ENCODE peak calls at places on chromosomes 4 and X, in eight cellular contexts. One of them, this sample, is unnamed.

GRCh38 chr4:155522201-155522600 is 144.4 kb upstream of the GUCY1A1 start:
- DNase-seq in uterus: no peak
- DNase-seq in endothelial cell: no peak
- DNase-seq in upper lobe of left lung: no peak
- DNase-seq in kidney epithelial cell: no peak
- DNase-seq in WTC11: no peak
- DNase-seq in AG09309: no peak
- DNase-seq in right atrium auricular region: no peak
- DNase-seq in this sample: no peak

GRCh38 chr4:57639566-57640328 is 529.6 kb upstream of the IGFBP7 start:
- DNase-seq in AG09309: no peak
- DNase-seq in endothelial cell: no peak
- DNase-seq in uterus: no peak
- DNase-seq in upper lobe of left lung: no peak
- DNase-seq in right atrium auricular region: no peak
- DNase-seq in kidney epithelial cell: peak
- DNase-seq in WTC11: peak
- DNase-seq in this sample: no peak

GRCh38 chr4:155339588-155339987 is 37.2 kb downstream of the MAP9 start:
- DNase-seq in AG09309: no peak
- DNase-seq in WTC11: no peak
- DNase-seq in right atrium auricular region: no peak
- DNase-seq in endothelial cell: no peak
- DNase-seq in upper lobe of left lung: no peak
- DNase-seq in uterus: no peak
- DNase-seq in kidney epithelial cell: no peak
- DNase-seq in this sample: no peak

GRCh38 chrX:56978172-56978571 is 17.2 kb downstream of the SPIN3 start:
- DNase-seq in kidney epithelial cell: no peak
- DNase-seq in right atrium auricular region: no peak
- DNase-seq in AG09309: no peak
- DNase-seq in endothelial cell: peak
- DNase-seq in uterus: peak
- DNase-seq in upper lobe of left lung: no peak
- DNase-seq in WTC11: peak
- DNase-seq in this sample: no peak

GRCh38 chr4:166312166-166312565 is 439.1 kb downstream of the TLL1 start:
- DNase-seq in AG09309: no peak
- DNase-seq in uterus: no peak
- DNase-seq in upper lobe of left lung: no peak
- DNase-seq in WTC11: no peak
- DNase-seq in right atrium auricular region: no peak
- DNase-seq in endothelial cell: no peak
- DNase-seq in kidney epithelial cell: no peak
- DNase-seq in this sample: no peak

GRCh38 chr4:129481107-129481506 is 385.2 kb downstream of the C4orf33 start:
- DNase-seq in uterus: no peak
- DNase-seq in kidney epithelial cell: no peak
- DNase-seq in right atrium auricular region: no peak
- DNase-seq in AG09309: no peak
- DNase-seq in endothelial cell: no peak
- DNase-seq in WTC11: no peak
- DNase-seq in upper lobe of left lung: no peak
- DNase-seq in this sample: no peak

GRCh38 chrX:65480960-65481359 is 53.6 kb downstream of the LAS1L start:
- DNase-seq in WTC11: no peak
- DNase-seq in kidney epithelial cell: no peak
- DNase-seq in endothelial cell: no peak
- DNase-seq in uterus: no peak
- DNase-seq in right atrium auricular region: no peak
- DNase-seq in AG09309: no peak
- DNase-seq in upper lobe of left lung: no peak
- DNase-seq in this sample: no peak

GRCh38 chr4:26141916-26142638 is 178.7 kb upstream of the RBPJ start:
- DNase-seq in WTC11: no peak
- DNase-seq in endothelial cell: no peak
- DNase-seq in upper lobe of left lung: peak
- DNase-seq in kidney epithelial cell: no peak
- DNase-seq in right atrium auricular region: peak
- DNase-seq in AG09309: no peak
- DNase-seq in uterus: peak
- DNase-seq in this sample: peak

GRCh38 chrX:19697416-19697815 is 182.1 kb upstream of the MAP3K15 start:
- DNase-seq in uterus: no peak
- DNase-seq in WTC11: no peak
- DNase-seq in kidney epithelial cell: no peak
- DNase-seq in AG09309: no peak
- DNase-seq in endothelial cell: no peak
- DNase-seq in right atrium auricular region: no peak
- DNase-seq in upper lobe of left lung: no peak
- DNase-seq in this sample: no peak

GRCh38 chr4:47640911-47641310 is 155.8 kb downstream of the ATP10D start:
- DNase-seq in endothelial cell: no peak
- DNase-seq in AG09309: no peak
- DNase-seq in WTC11: no peak
- DNase-seq in uterus: no peak
- DNase-seq in kidney epithelial cell: no peak
- DNase-seq in right atrium auricular region: no peak
- DNase-seq in upper lobe of left lung: no peak
- DNase-seq in this sample: no peak

GRCh38 chr4:6071959-6072720 is 53.9 kb upstream of the C4orf50 start:
- DNase-seq in AG09309: no peak
- DNase-seq in kidney epithelial cell: no peak
- DNase-seq in WTC11: no peak
- DNase-seq in right atrium auricular region: no peak
- DNase-seq in upper lobe of left lung: peak
- DNase-seq in uterus: no peak
- DNase-seq in endothelial cell: no peak
- DNase-seq in this sample: no peak

GRCh38 chrX:68048774-68049173 is 384.5 kb downstream of the OPHN1 start:
- DNase-seq in upper lobe of left lung: no peak
- DNase-seq in right atrium auricular region: no peak
- DNase-seq in uterus: no peak
- DNase-seq in AG09309: no peak
- DNase-seq in kidney epithelial cell: no peak
- DNase-seq in WTC11: no peak
- DNase-seq in endothelial cell: no peak
- DNase-seq in this sample: no peak

GRCh38 chr4:156583265-156583664 is 388.3 kb downstream of the PDGFC start:
- DNase-seq in uterus: no peak
- DNase-seq in WTC11: no peak
- DNase-seq in AG09309: no peak
- DNase-seq in kidney epithelial cell: no peak
- DNase-seq in upper lobe of left lung: no peak
- DNase-seq in right atrium auricular region: no peak
- DNase-seq in endothelial cell: no peak
- DNase-seq in this sample: no peak

GRCh38 chrX:51336584-51336983 is 4.0 kb downstream of the NUDT10 start:
- DNase-seq in upper lobe of left lung: no peak
- DNase-seq in WTC11: peak
- DNase-seq in endothelial cell: peak
- DNase-seq in kidney epithelial cell: peak
- DNase-seq in right atrium auricular region: no peak
- DNase-seq in uterus: peak
- DNase-seq in AG09309: peak
- DNase-seq in this sample: no peak

GRCh38 chrX:77793950-77794349 is 7.9 kb upstream of the ATRX start:
- DNase-seq in WTC11: no peak
- DNase-seq in kidney epithelial cell: no peak
- DNase-seq in endothelial cell: no peak
- DNase-seq in uterus: no peak
- DNase-seq in AG09309: no peak
- DNase-seq in right atrium auricular region: no peak
- DNase-seq in upper lobe of left lung: peak
- DNase-seq in this sample: no peak

GRCh38 chr4:56129431-56129861 is 180.7 kb downstream of the CEP135 start:
- DNase-seq in uterus: no peak
- DNase-seq in endothelial cell: peak
- DNase-seq in right atrium auricular region: no peak
- DNase-seq in upper lobe of left lung: peak
- DNase-seq in kidney epithelial cell: no peak
- DNase-seq in WTC11: peak
- DNase-seq in AG09309: no peak
- DNase-seq in this sample: no peak

GRCh38 chr4:25767877-25768475 is 94.8 kb downstream of the SEL1L3 start:
- DNase-seq in endothelial cell: peak
- DNase-seq in kidney epithelial cell: peak
- DNase-seq in WTC11: peak
- DNase-seq in AG09309: peak
- DNase-seq in uterus: peak
- DNase-seq in upper lobe of left lung: peak
- DNase-seq in right atrium auricular region: peak
- DNase-seq in this sample: no peak

GRCh38 chrX:131746491-131746968 is 202.7 kb downstream of the OR13H1 start:
- DNase-seq in upper lobe of left lung: peak
- DNase-seq in WTC11: no peak
- DNase-seq in right atrium auricular region: peak
- DNase-seq in uterus: peak
- DNase-seq in AG09309: no peak
- DNase-seq in endothelial cell: no peak
- DNase-seq in kidney epithelial cell: no peak
- DNase-seq in this sample: peak

GRCh38 chrX:46574941-46575381 is 1.4 kb downstream of the CHST7 start:
- DNase-seq in uterus: no peak
- DNase-seq in upper lobe of left lung: no peak
- DNase-seq in right atrium auricular region: no peak
- DNase-seq in WTC11: peak
- DNase-seq in endothelial cell: peak
- DNase-seq in AG09309: no peak
- DNase-seq in kidney epithelial cell: no peak
- DNase-seq in this sample: no peak

GRCh38 chr4:8775121-8775520 is 96.5 kb downstream of the HMX1 start:
- DNase-seq in AG09309: no peak
- DNase-seq in upper lobe of left lung: no peak
- DNase-seq in uterus: no peak
- DNase-seq in endothelial cell: no peak
- DNase-seq in kidney epithelial cell: no peak
- DNase-seq in right atrium auricular region: no peak
- DNase-seq in WTC11: no peak
- DNase-seq in this sample: no peak

GRCh38 chr4:8403981-8404380 is 36.5 kb downstream of the ACOX3 start:
- DNase-seq in right atrium auricular region: no peak
- DNase-seq in upper lobe of left lung: no peak
- DNase-seq in endothelial cell: no peak
- DNase-seq in uterus: no peak
- DNase-seq in WTC11: no peak
- DNase-seq in AG09309: no peak
- DNase-seq in kidney epithelial cell: no peak
- DNase-seq in this sample: no peak

GRCh38 chr4:107991945-107992625 is 2.4 kb downstream of the HADH start:
- DNase-seq in WTC11: no peak
- DNase-seq in AG09309: peak
- DNase-seq in right atrium auricular region: no peak
- DNase-seq in uterus: no peak
- DNase-seq in endothelial cell: no peak
- DNase-seq in upper lobe of left lung: no peak
- DNase-seq in kidney epithelial cell: no peak
- DNase-seq in this sample: no peak

GRCh38 chrX:54496936-54497335 is 902 bp upstream of the FGD1 start:
- DNase-seq in AG09309: no peak
- DNase-seq in uterus: no peak
- DNase-seq in endothelial cell: no peak
- DNase-seq in right atrium auricular region: no peak
- DNase-seq in kidney epithelial cell: no peak
- DNase-seq in upper lobe of left lung: no peak
- DNase-seq in WTC11: no peak
- DNase-seq in this sample: no peak

GRCh38 chrX:23883737-23884354 is 23.9 kb downstream of the APOO start:
- DNase-seq in AG09309: no peak
- DNase-seq in WTC11: no peak
- DNase-seq in endothelial cell: no peak
- DNase-seq in upper lobe of left lung: no peak
- DNase-seq in right atrium auricular region: no peak
- DNase-seq in kidney epithelial cell: peak
- DNase-seq in uterus: no peak
- DNase-seq in this sample: no peak

GRCh38 chrX:139972629-139973257 is 7.4 kb upstream of the CXorf66 start:
- DNase-seq in upper lobe of left lung: no peak
- DNase-seq in kidney epithelial cell: no peak
- DNase-seq in WTC11: no peak
- DNase-seq in endothelial cell: no peak
- DNase-seq in uterus: no peak
- DNase-seq in right atrium auricular region: no peak
- DNase-seq in AG09309: no peak
- DNase-seq in this sample: no peak

GRCh38 chrX:150405576-150405975 is 42.5 kb downstream of the MAMLD1 start:
- DNase-seq in right atrium auricular region: no peak
- DNase-seq in upper lobe of left lung: no peak
- DNase-seq in AG09309: no peak
- DNase-seq in kidney epithelial cell: no peak
- DNase-seq in endothelial cell: peak
- DNase-seq in uterus: peak
- DNase-seq in WTC11: peak
- DNase-seq in this sample: no peak
- TF ChIP-seq CTCF in right atrium auricular region: peak
- TF ChIP-seq CTCF in upper lobe of left lung: no peak
- TF ChIP-seq CTCF in AG09309: no peak
- TF ChIP-seq CTCF in kidney epithelial cell: no peak
- TF ChIP-seq CTCF in endothelial cell: no peak
- TF ChIP-seq CTCF in uterus: no peak
- TF ChIP-seq CTCF in WTC11: no peak
- TF ChIP-seq CTCF in this sample: no peak

GRCh38 chrX:53047228-53047627 is 1.4 kb upstream of the GPR173 start:
- DNase-seq in AG09309: no peak
- DNase-seq in WTC11: no peak
- DNase-seq in kidney epithelial cell: no peak
- DNase-seq in uterus: no peak
- DNase-seq in endothelial cell: no peak
- DNase-seq in upper lobe of left lung: no peak
- DNase-seq in right atrium auricular region: no peak
- DNase-seq in this sample: no peak
- TF ChIP-seq CTCF in AG09309: peak
- TF ChIP-seq CTCF in WTC11: no peak
- TF ChIP-seq CTCF in kidney epithelial cell: peak
- TF ChIP-seq CTCF in uterus: no peak
- TF ChIP-seq CTCF in endothelial cell: peak
- TF ChIP-seq CTCF in upper lobe of left lung: no peak
- TF ChIP-seq CTCF in right atrium auricular region: peak
- TF ChIP-seq CTCF in this sample: peak

DNA sequence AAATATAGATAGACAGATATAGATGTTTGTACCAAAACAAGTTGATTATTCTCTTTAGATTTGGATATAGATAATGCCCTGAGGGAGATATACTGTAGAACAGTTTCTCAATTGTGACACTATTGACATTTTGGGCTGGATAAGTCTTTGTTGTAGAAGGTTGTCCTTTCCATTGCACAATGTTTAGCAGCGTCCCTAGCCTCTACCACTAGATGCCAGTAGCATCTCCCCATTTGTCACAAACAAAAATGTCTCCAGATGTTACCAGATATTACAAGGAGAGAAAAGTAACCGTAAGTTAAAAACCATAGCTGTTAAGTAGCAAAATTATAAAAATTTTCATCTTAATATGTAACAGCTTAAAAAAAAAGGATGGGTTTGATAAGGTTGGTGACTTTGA is 2595.3 kb downstream of the ARAP2 start:
- DNase-seq in upper lobe of left lung: no peak
- DNase-seq in right atrium auricular region: no peak
- DNase-seq in uterus: no peak
- DNase-seq in AG09309: peak
- DNase-seq in kidney epithelial cell: no peak
- DNase-seq in WTC11: no peak
- DNase-seq in endothelial cell: peak
- DNase-seq in this sample: no peak
- TF ChIP-seq CTCF in upper lobe of left lung: no peak
- TF ChIP-seq CTCF in right atrium auricular region: no peak
- TF ChIP-seq CTCF in uterus: no peak
- TF ChIP-seq CTCF in AG09309: peak
- TF ChIP-seq CTCF in kidney epithelial cell: peak
- TF ChIP-seq CTCF in WTC11: no peak
- TF ChIP-seq CTCF in endothelial cell: peak
- TF ChIP-seq CTCF in this sample: peak

GRCh38 chrX:127947450-127947849 is 104.8 kb downstream of the ACTRT1 start:
- DNase-seq in AG09309: no peak
- DNase-seq in endothelial cell: no peak
- DNase-seq in upper lobe of left lung: no peak
- DNase-seq in WTC11: no peak
- DNase-seq in uterus: no peak
- DNase-seq in kidney epithelial cell: no peak
- DNase-seq in right atrium auricular region: no peak
- DNase-seq in this sample: no peak
- TF ChIP-seq CTCF in AG09309: no peak
- TF ChIP-seq CTCF in endothelial cell: no peak
- TF ChIP-seq CTCF in upper lobe of left lung: no peak
- TF ChIP-seq CTCF in WTC11: no peak
- TF ChIP-seq CTCF in uterus: no peak
- TF ChIP-seq CTCF in kidney epithelial cell: no peak
- TF ChIP-seq CTCF in right atrium auricular region: no peak
- TF ChIP-seq CTCF in this sample: no peak

This sample was measured in osteocyte.